ENCODE peak calls at places on chromosomes 2 and 18, in seven cellular contexts. D is mesenchymal stem cell; H is HCT116; Z is astrocyte; X is CD4-positive, CD25-positive, alpha-beta regulatory T cell; T is OCI-LY7; S is transverse colon. Y is an unnamed sample. For H3K36me3, H3K4me1 and H3K9me3, the result is how much of the 10 kb centered on the place peaks cover.

GRCh38 chr18:13831864-13832508 is 8.0 kb downstream of the MC5R start:
- DNase-seq in D (no peak), H (peak), Z (no peak), X (no peak), T (no peak), S (no peak), Y (no peak)

GRCh38 chr2:231530099-231531085 is at the start of gene NMUR1:
- DNase-seq in D (peak), H (peak), Z (no peak), X (peak), T (peak), S (peak), Y (peak)

GRCh38 chr2:108271691-108272253 is 16.9 kb upstream of the SULT1C2 start:
- DNase-seq in D (peak), H (no peak), Z (peak), X (no peak), T (no peak), S (peak), Y (no peak)

GRCh38 chr2:10884530-10885478 is 26.9 kb upstream of the KCNF1 start:
- DNase-seq in D (no peak), H (no peak), Z (no peak), X (peak), T (no peak), S (no peak), Y (no peak)

GRCh38 chr18:44229693-44230108 is 451.0 kb upstream of the SETBP1 start:
- DNase-seq in D (peak), H (no peak), Z (peak), X (no peak), T (no peak), S (peak), Y (no peak)

GRCh38 chr2:168114021-168114420 is 133.4 kb downstream of the STK39 start:
- DNase-seq in D (no peak), H (no peak), Z (no peak), X (no peak), T (no peak), S (no peak), Y (no peak)

GRCh38 chr2:68365087-68365486 is at the start of gene PLEK:
- DNase-seq in D (no peak), H (no peak), Z (no peak), X (no peak), T (peak), S (peak), Y (no peak)

GRCh38 chr18:79917351-79918088 is 33.9 kb downstream of the SLC66A2 start:
- DNase-seq in D (no peak), H (no peak), Z (no peak), X (no peak), T (no peak), S (no peak), Y (no peak)

GRCh38 chr2:172256886-172257285 is 154.2 kb upstream of the DLX2 start:
- DNase-seq in D (no peak), H (no peak), Z (no peak), X (no peak), T (no peak), S (no peak), Y (no peak)

GRCh38 chr2:25473758-25474335 is 132.1 kb upstream of the DNMT3A start:
- DNase-seq in D (no peak), H (no peak), Z (no peak), X (no peak), T (no peak), S (no peak), Y (no peak)

GRCh38 chr2:230968921-230969672 is 26.8 kb upstream of the SPATA3 start:
- DNase-seq in D (no peak), H (no peak), Z (no peak), X (no peak), T (no peak), S (no peak), Y (no peak)

GRCh38 chr18:31275722-31276463 is 42.1 kb upstream of the DSG1 start:
- DNase-seq in D (peak), H (peak), Z (peak), X (no peak), T (no peak), S (peak), Y (no peak)

GRCh38 chr2:209391776-209392401 is 32.0 kb upstream of the MAP2 start:
- DNase-seq in D (no peak), H (no peak), Z (peak), X (no peak), T (no peak), S (no peak), Y (no peak)

GRCh38 chr2:101200714-101201113 is 49.5 kb upstream of the TBC1D8 start:
- DNase-seq in D (no peak), H (peak), Z (peak), X (no peak), T (no peak), S (no peak), Y (no peak)

GRCh38 chr2:14601070-14601770 is 31.3 kb upstream of the LRATD1 start:
- DNase-seq in D (no peak), H (no peak), Z (peak), X (no peak), T (no peak), S (no peak), Y (no peak)

GRCh38 chr18:73987247-73987980 is 160.2 kb downstream of the FBXO15 start:
- DNase-seq in D (no peak), H (no peak), Z (peak), X (no peak), T (no peak), S (no peak), Y (no peak)

GRCh38 chr2:152594792-152595191 is 122.5 kb downstream of the PRPF40A start:
- DNase-seq in D (no peak), H (no peak), Z (no peak), X (no peak), T (no peak), S (no peak), Y (no peak)

GRCh38 chr2:105139556-105140236 is 101.8 kb downstream of the MRPS9 start:
- DNase-seq in D (no peak), H (no peak), Z (peak), X (no peak), T (no peak), S (no peak), Y (no peak)

GRCh38 chr2:191927319-191927867 is 80.5 kb upstream of the CAVIN2 start:
- DNase-seq in D (peak), H (peak), Z (peak), X (no peak), T (no peak), S (peak), Y (no peak)

GRCh38 chr2:242085941-242086621 is 216.6 kb downstream of the RTP5 start:
- DNase-seq in D (peak), H (no peak), Z (no peak), X (peak), T (peak), S (peak), Y (peak)

GRCh38 chr2:240464514-240465241 is 29.2 kb downstream of the GPC1 start:
- DNase-seq in D (no peak), H (no peak), Z (no peak), X (no peak), T (no peak), S (no peak), Y (no peak)

GRCh38 chr2:143241403-143242088 is 112.3 kb downstream of the ARHGAP15 start:
- DNase-seq in D (no peak), H (no peak), Z (peak), X (no peak), T (no peak), S (no peak), Y (no peak)

DNA sequence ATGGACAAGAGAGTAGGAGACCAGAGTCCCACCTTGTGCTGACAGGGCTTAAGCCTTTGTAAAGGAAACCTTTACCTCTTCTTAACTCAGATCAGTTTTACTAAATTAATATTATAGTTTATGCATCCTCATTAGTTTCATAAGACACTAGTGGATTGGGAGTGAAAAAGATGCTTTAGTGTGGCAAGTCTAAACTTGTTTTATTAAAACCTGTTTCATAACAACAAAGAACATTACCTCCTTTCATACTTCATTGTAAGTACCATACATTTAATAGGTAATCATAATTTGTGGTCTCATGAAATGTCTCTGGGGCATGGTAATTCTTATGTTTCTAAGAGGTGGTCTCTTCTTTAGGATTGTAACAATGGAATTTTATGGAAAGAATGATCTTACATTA is 63.4 kb downstream of the PIKFYVE start:
- DNase-seq in D (no peak), H (no peak), Z (no peak), X (no peak), T (no peak), S (no peak), Y (no peak)
- H3K36me3 ChIP-seq in D (half or more), H (under half), Z (under half), X (half or more), T (half or more), S (half or more), Y (half or more)

GRCh38 chr2:180579388-180579787 is 401.0 kb upstream of the UBE2E3 start:
- DNase-seq in D (no peak), H (no peak), Z (no peak), X (no peak), T (no peak), S (no peak), Y (no peak)

GRCh38 chr2:180583441-180584140 is 396.8 kb upstream of the UBE2E3 start:
- DNase-seq in D (no peak), H (no peak), Z (no peak), X (no peak), T (no peak), S (no peak), Y (no peak)

GRCh38 chr2:180573951-180574350 is 406.5 kb upstream of the UBE2E3 start:
- DNase-seq in D (no peak), H (peak), Z (peak), X (no peak), T (no peak), S (no peak), Y (no peak)

GRCh38 chr2:180577567-180577966 is 402.8 kb upstream of the UBE2E3 start:
- DNase-seq in D (no peak), H (no peak), Z (no peak), X (no peak), T (no peak), S (no peak), Y (no peak)

DNA sequence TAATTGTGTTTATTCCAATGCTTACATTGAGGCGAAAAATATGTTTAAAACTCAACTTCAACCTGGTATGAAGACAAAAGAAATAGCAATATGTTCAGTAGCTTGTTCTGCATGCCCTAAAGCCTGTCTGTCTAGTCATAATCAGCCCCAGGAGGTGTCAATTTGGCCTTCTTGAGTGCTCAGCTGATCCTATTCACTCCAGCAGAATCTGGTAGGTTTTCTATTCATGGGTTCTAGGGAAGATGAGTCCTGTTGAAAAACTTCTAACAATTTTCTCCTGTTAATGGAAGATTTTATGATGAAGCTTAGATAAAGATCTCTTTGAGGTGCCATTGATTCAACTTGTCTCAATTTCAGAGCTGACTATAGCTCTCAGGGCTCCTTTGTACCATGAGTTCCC is 402.0 kb upstream of the UBE2E3 start:
- DNase-seq in D (no peak), H (no peak), Z (no peak), X (no peak), T (no peak), S (no peak), Y (no peak)
- H3K4me1 ChIP-seq in D (under half), H (under half), Z (under half), X (under half), T (under half), S (under half), Y (under half)

DNA sequence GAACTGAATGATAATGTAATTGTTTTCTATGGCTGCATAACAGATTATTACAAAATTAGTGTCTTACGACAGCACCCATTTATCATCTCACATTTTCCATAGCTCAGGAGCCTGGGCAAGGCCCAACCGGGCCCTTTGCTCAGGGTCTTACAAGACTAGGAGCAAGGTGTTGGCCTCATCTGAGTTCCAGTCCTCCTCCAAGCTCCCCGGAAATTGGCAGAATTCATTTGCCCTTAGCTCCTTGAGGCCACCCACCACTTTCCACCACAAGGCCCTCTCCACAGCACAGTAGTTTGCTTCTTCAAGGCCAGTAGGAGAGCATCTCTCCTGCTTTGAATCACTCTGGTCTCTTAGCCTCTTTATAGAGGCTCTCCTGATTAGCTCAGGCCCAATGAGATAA is 89.2 kb upstream of the SALL3 start:
- DNase-seq in D (no peak), H (no peak), Z (no peak), X (no peak), T (no peak), S (no peak), Y (no peak)
- H3K9me3 ChIP-seq in D (half or more), H (under half), Z (under half), X (under half), T (under half), S (under half), Y (under half)

GRCh38 chr2:218583983-218584850 is 15.6 kb downstream of the CNOT9 start:
- DNase-seq in D (no peak), H (no peak), Z (no peak), X (no peak), T (no peak), S (no peak), Y (no peak)
- H3K36me3 ChIP-seq in D (half or more), H (under half), Z (under half), X (half or more), T (half or more), S (half or more), Y (under half)

GRCh38 chr2:163347982-163348842 is 387.6 kb downstream of the FIGN start:
- DNase-seq in D (peak), H (peak), Z (peak), X (no peak), T (no peak), S (peak), Y (no peak)
- H3K4me1 ChIP-seq in D (under half), H (under half), Z (under half), X (under half), T (under half), S (under half), Y (under half)

GRCh38 chr2:6113796-6114195 is 421.6 kb downstream of the SOX11 start:
- DNase-seq in D (no peak), H (no peak), Z (no peak), X (no peak), T (no peak), S (no peak), Y (no peak)
- H3K9me3 ChIP-seq in D (under half), H (under half), Z (under half), X (under half), T (under half), S (under half), Y (under half)

GRCh38 chr18:8029731-8030130 is 462.6 kb downstream of the PTPRM start:
- DNase-seq in D (no peak), H (no peak), Z (no peak), X (no peak), T (no peak), S (no peak), Y (no peak)
- H3K36me3 ChIP-seq in D (under half), H (under half), Z (under half), X (under half), T (under half), S (under half), Y (under half)

GRCh38 chr2:85705680-85706039 is 11.5 kb downstream of the GNLY start:
- DNase-seq in D (peak), H (peak), Z (peak), X (no peak), T (no peak), S (peak), Y (no peak)

GRCh38 chr2:85704800-85705679 is 10.9 kb downstream of the GNLY start:
- DNase-seq in D (no peak), H (no peak), Z (peak), X (no peak), T (peak), S (no peak), Y (no peak)

GRCh38 chr2:85706063-85706462 is 11.9 kb downstream of the GNLY start:
- DNase-seq in D (no peak), H (no peak), Z (no peak), X (no peak), T (no peak), S (no peak), Y (no peak)

GRCh38 chr2:85707304-85707703 is 13.1 kb downstream of the GNLY start:
- DNase-seq in D (peak), H (peak), Z (peak), X (peak), T (peak), S (peak), Y (peak)

DNA sequence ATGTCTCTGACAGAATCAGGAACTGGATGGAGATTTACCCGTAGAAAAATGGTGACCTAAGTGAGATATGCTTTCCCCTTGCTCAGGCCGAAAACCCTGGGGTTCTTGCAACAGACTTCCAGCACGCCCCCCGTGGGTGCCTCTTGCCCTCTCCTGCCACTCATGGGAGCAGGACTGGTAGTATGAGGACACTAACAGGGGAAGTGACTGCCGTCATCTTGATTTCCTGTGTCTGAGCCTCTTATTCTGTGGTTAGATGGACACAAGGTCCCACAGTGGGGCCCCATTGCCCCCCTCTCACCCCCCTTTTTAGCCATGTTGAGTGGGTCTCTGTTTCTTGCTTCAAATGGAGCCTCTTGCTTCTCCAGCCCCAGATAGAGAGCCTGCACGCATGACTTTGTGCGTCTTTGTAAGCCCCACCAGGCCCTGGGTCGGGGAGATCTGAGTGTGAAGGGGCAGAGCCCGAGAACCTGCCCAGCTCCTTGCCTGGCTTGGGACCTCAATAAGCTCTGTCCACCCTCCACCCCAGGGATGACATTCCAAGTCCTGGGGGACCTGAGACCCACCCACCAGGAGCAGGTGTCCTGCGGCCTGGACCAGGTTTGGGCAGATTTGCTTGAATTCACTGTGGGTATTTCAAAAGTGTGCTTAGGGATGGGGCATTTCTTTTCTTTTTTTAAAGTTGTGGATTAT is 12.6 kb downstream of the GNLY start:
- DNase-seq in D (no peak), H (no peak), Z (no peak), X (no peak), T (no peak), S (peak), Y (no peak)
- H3K4me1 ChIP-seq in D (under half), H (under half), Z (under half), X (under half), T (under half), S (under half), Y (under half)

GRCh38 chr2:33619028-33619427 is 19.9 kb upstream of the FAM98A start:
- DNase-seq in D (no peak), H (no peak), Z (no peak), X (no peak), T (no peak), S (no peak), Y (no peak)
- H3K9me3 ChIP-seq in D (under half), H (under half), Z (under half), X (under half), T (under half), S (under half), Y (under half)